ENCODE peak calls at places on chromosomes 2 and 18, in ten cellular contexts. One of them, this sample, is unnamed.

GRCh38 chr2:203534486-203535077 is 519 bp downstream of the RAPH1 start:
- DNase-seq in heart right ventricle: no peak
- DNase-seq in BE2C: no peak
- DNase-seq in neural crest cell: no peak
- DNase-seq in BJ: no peak
- DNase-seq in fibroblast of lung: peak; percentile 33
- DNase-seq in esophagus squamous epithelium: no peak
- DNase-seq in tibial nerve: no peak
- DNase-seq in ovary: no peak
- DNase-seq in choroid plexus epithelial cell: peak; percentile 34
- DNase-seq in this sample: no peak

GRCh38 chr2:191866675-191867506 is 20.0 kb upstream of the CAVIN2 start:
- DNase-seq in fibroblast of lung: peak; percentile 96
- DNase-seq in neural crest cell: no peak
- DNase-seq in BJ: peak; percentile 89
- DNase-seq in ovary: peak; percentile 66
- DNase-seq in BE2C: no peak
- DNase-seq in tibial nerve: no peak
- DNase-seq in esophagus squamous epithelium: no peak
- DNase-seq in heart right ventricle: no peak
- DNase-seq in choroid plexus epithelial cell: peak; percentile 92
- DNase-seq in this sample: no peak

GRCh38 chr2:206277503-206277902 is 3.0 kb downstream of the ZDBF2 start:
- DNase-seq in tibial nerve: no peak
- DNase-seq in BJ: no peak
- DNase-seq in heart right ventricle: no peak
- DNase-seq in ovary: no peak
- DNase-seq in fibroblast of lung: no peak
- DNase-seq in esophagus squamous epithelium: no peak
- DNase-seq in BE2C: no peak
- DNase-seq in choroid plexus epithelial cell: no peak
- DNase-seq in neural crest cell: no peak
- DNase-seq in this sample: no peak

GRCh38 chr18:77065221-77065981 is 67.2 kb downstream of the MBP start:
- DNase-seq in ovary: no peak
- DNase-seq in neural crest cell: no peak
- DNase-seq in BJ: peak; percentile 75
- DNase-seq in heart right ventricle: peak; percentile 38
- DNase-seq in tibial nerve: no peak
- DNase-seq in fibroblast of lung: peak; percentile 90
- DNase-seq in esophagus squamous epithelium: no peak
- DNase-seq in choroid plexus epithelial cell: peak; percentile 99
- DNase-seq in BE2C: no peak
- DNase-seq in this sample: no peak

GRCh38 chr2:111954602-111955332 is 56.4 kb downstream of the MERTK start:
- DNase-seq in BE2C: no peak
- DNase-seq in choroid plexus epithelial cell: no peak
- DNase-seq in fibroblast of lung: no peak
- DNase-seq in tibial nerve: no peak
- DNase-seq in BJ: no peak
- DNase-seq in ovary: no peak
- DNase-seq in esophagus squamous epithelium: no peak
- DNase-seq in neural crest cell: no peak
- DNase-seq in heart right ventricle: peak; percentile 33
- DNase-seq in this sample: no peak

GRCh38 chr2:186822323-186822722 is 26.6 kb downstream of the ZSWIM2 start:
- DNase-seq in choroid plexus epithelial cell: no peak
- DNase-seq in heart right ventricle: no peak
- DNase-seq in ovary: no peak
- DNase-seq in esophagus squamous epithelium: no peak
- DNase-seq in neural crest cell: no peak
- DNase-seq in BE2C: no peak
- DNase-seq in BJ: no peak
- DNase-seq in tibial nerve: no peak
- DNase-seq in fibroblast of lung: no peak
- DNase-seq in this sample: no peak

GRCh38 chr18:66792466-66792865 is 188.6 kb upstream of the CDH19 start:
- DNase-seq in esophagus squamous epithelium: no peak
- DNase-seq in neural crest cell: no peak
- DNase-seq in fibroblast of lung: peak; percentile 84
- DNase-seq in choroid plexus epithelial cell: peak; percentile 28
- DNase-seq in tibial nerve: no peak
- DNase-seq in BE2C: no peak
- DNase-seq in heart right ventricle: no peak
- DNase-seq in ovary: no peak
- DNase-seq in BJ: no peak
- DNase-seq in this sample: no peak

GRCh38 chr2:85930129-85931124 is 41.6 kb upstream of the ST3GAL5 start:
- DNase-seq in esophagus squamous epithelium: no peak
- DNase-seq in fibroblast of lung: no peak
- DNase-seq in BJ: no peak
- DNase-seq in ovary: no peak
- DNase-seq in tibial nerve: no peak
- DNase-seq in neural crest cell: no peak
- DNase-seq in heart right ventricle: no peak
- DNase-seq in BE2C: no peak
- DNase-seq in choroid plexus epithelial cell: no peak
- DNase-seq in this sample: no peak

GRCh38 chr18:27114842-27115241 is 70.3 kb downstream of the CHST9 start:
- DNase-seq in esophagus squamous epithelium: no peak
- DNase-seq in BE2C: no peak
- DNase-seq in ovary: no peak
- DNase-seq in choroid plexus epithelial cell: peak; percentile 3
- DNase-seq in neural crest cell: no peak
- DNase-seq in heart right ventricle: no peak
- DNase-seq in BJ: no peak
- DNase-seq in fibroblast of lung: no peak
- DNase-seq in tibial nerve: no peak
- DNase-seq in this sample: no peak

GRCh38 chr18:27120246-27120645 is 64.9 kb downstream of the CHST9 start:
- DNase-seq in BE2C: no peak
- DNase-seq in fibroblast of lung: peak; percentile 53
- DNase-seq in BJ: no peak
- DNase-seq in esophagus squamous epithelium: no peak
- DNase-seq in tibial nerve: no peak
- DNase-seq in ovary: no peak
- DNase-seq in heart right ventricle: no peak
- DNase-seq in choroid plexus epithelial cell: no peak
- DNase-seq in neural crest cell: no peak
- DNase-seq in this sample: no peak

GRCh38 chr18:27124196-27124595 is 60.9 kb downstream of the CHST9 start:
- DNase-seq in heart right ventricle: no peak
- DNase-seq in ovary: no peak
- DNase-seq in BE2C: no peak
- DNase-seq in esophagus squamous epithelium: no peak
- DNase-seq in tibial nerve: no peak
- DNase-seq in choroid plexus epithelial cell: no peak
- DNase-seq in neural crest cell: no peak
- DNase-seq in BJ: no peak
- DNase-seq in fibroblast of lung: no peak
- DNase-seq in this sample: no peak

GRCh38 chr18:27121108-27121507 is 64.0 kb downstream of the CHST9 start:
- DNase-seq in choroid plexus epithelial cell: no peak
- DNase-seq in esophagus squamous epithelium: no peak
- DNase-seq in fibroblast of lung: no peak
- DNase-seq in neural crest cell: no peak
- DNase-seq in tibial nerve: no peak
- DNase-seq in BE2C: no peak
- DNase-seq in BJ: no peak
- DNase-seq in heart right ventricle: no peak
- DNase-seq in ovary: no peak
- DNase-seq in this sample: no peak

DNA sequence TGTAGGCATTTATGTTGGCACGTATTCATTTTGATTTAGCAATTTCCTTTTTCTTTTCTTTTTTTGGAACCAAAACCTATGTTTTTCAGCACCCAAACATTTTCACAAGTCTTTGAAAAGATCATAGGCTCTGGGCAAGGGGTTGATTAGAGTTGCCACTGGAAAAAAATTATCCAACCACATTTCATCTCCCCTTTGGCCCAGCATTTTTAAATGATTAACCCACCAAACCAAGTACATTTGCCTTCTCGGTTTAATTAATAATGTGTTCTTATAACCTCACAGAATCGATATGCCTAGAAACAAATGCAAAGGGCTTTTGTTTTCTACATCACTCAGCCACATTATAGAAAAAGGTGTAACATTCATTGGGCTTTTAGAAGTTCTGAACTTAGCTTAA is 66.1 kb downstream of the CHST9 start:
- DNase-seq in neural crest cell: no peak
- DNase-seq in BE2C: no peak
- DNase-seq in fibroblast of lung: no peak
- DNase-seq in choroid plexus epithelial cell: no peak
- DNase-seq in heart right ventricle: no peak
- DNase-seq in ovary: no peak
- DNase-seq in esophagus squamous epithelium: no peak
- DNase-seq in BJ: no peak
- DNase-seq in tibial nerve: no peak
- DNase-seq in this sample: no peak
- TF ChIP-seq CTCF in neural crest cell: no peak
- TF ChIP-seq CTCF in BE2C: no peak
- TF ChIP-seq CTCF in fibroblast of lung: no peak
- TF ChIP-seq CTCF in choroid plexus epithelial cell: no peak
- TF ChIP-seq CTCF in heart right ventricle: no peak
- TF ChIP-seq CTCF in ovary: no peak
- TF ChIP-seq CTCF in esophagus squamous epithelium: no peak
- TF ChIP-seq CTCF in BJ: no peak
- TF ChIP-seq CTCF in tibial nerve: no peak
- TF ChIP-seq CTCF in this sample: no peak

GRCh38 chr2:240398711-240399267 is 36.7 kb upstream of the GPC1 start:
- DNase-seq in tibial nerve: peak; percentile 7
- DNase-seq in fibroblast of lung: no peak
- DNase-seq in BE2C: no peak
- DNase-seq in esophagus squamous epithelium: no peak
- DNase-seq in BJ: no peak
- DNase-seq in neural crest cell: no peak
- DNase-seq in choroid plexus epithelial cell: no peak
- DNase-seq in ovary: peak; percentile 6
- DNase-seq in heart right ventricle: no peak
- DNase-seq in this sample: peak; percentile 2

GRCh38 chr2:240400319-240401161 is 34.9 kb upstream of the GPC1 start:
- DNase-seq in heart right ventricle: no peak
- DNase-seq in BJ: no peak
- DNase-seq in ovary: peak; percentile 3
- DNase-seq in choroid plexus epithelial cell: no peak
- DNase-seq in neural crest cell: no peak
- DNase-seq in tibial nerve: peak; percentile 9
- DNase-seq in BE2C: no peak
- DNase-seq in fibroblast of lung: no peak
- DNase-seq in esophagus squamous epithelium: no peak
- DNase-seq in this sample: peak; percentile 1

GRCh38 chr2:240397924-240398611 is 37.4 kb upstream of the GPC1 start:
- DNase-seq in ovary: peak; percentile 14
- DNase-seq in choroid plexus epithelial cell: peak; percentile 53
- DNase-seq in BJ: no peak
- DNase-seq in fibroblast of lung: no peak
- DNase-seq in heart right ventricle: no peak
- DNase-seq in esophagus squamous epithelium: no peak
- DNase-seq in tibial nerve: peak; percentile 12
- DNase-seq in BE2C: no peak
- DNase-seq in neural crest cell: no peak
- DNase-seq in this sample: peak; percentile 4

GRCh38 chr2:240401308-240401707 is 34.2 kb upstream of the GPC1 start:
- DNase-seq in choroid plexus epithelial cell: no peak
- DNase-seq in ovary: peak; percentile 3
- DNase-seq in BE2C: no peak
- DNase-seq in tibial nerve: peak; percentile 8
- DNase-seq in fibroblast of lung: no peak
- DNase-seq in neural crest cell: no peak
- DNase-seq in BJ: no peak
- DNase-seq in esophagus squamous epithelium: no peak
- DNase-seq in heart right ventricle: no peak
- DNase-seq in this sample: no peak

GRCh38 chr2:240399419-240400318 is 35.8 kb upstream of the GPC1 start:
- DNase-seq in choroid plexus epithelial cell: no peak
- DNase-seq in BE2C: no peak
- DNase-seq in heart right ventricle: no peak
- DNase-seq in esophagus squamous epithelium: no peak
- DNase-seq in ovary: peak; percentile 5
- DNase-seq in tibial nerve: peak; percentile 5
- DNase-seq in neural crest cell: no peak
- DNase-seq in fibroblast of lung: no peak
- DNase-seq in BJ: no peak
- DNase-seq in this sample: peak; percentile 3
- TF ChIP-seq CTCF in choroid plexus epithelial cell: no peak
- TF ChIP-seq CTCF in BE2C: no peak
- TF ChIP-seq CTCF in heart right ventricle: no peak
- TF ChIP-seq CTCF in esophagus squamous epithelium: no peak
- TF ChIP-seq CTCF in ovary: no peak
- TF ChIP-seq CTCF in tibial nerve: no peak
- TF ChIP-seq CTCF in neural crest cell: no peak
- TF ChIP-seq CTCF in fibroblast of lung: no peak
- TF ChIP-seq CTCF in BJ: no peak
- TF ChIP-seq CTCF in this sample: no peak

DNA sequence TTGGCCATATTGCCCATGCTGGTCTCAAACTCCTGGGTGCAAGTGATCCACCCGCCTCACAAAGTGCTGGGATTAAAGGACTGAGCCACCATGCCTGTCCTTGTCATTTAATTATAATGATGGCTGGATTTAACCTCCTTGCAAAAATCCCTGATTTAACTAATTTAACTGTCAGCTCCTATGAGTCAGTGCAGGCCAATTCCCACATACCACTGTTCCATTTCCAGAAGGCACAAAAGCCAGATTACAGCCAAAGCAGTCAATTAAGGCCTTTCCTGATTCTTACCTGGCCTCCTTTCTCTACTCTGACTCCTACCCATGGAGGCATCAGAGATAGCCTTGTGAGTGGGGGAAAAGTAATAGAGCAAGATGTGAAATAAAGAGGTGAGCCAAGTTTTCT is 12.3 kb upstream of the SLC35F5 start:
- DNase-seq in BJ: no peak
- DNase-seq in BE2C: no peak
- DNase-seq in neural crest cell: no peak
- DNase-seq in heart right ventricle: no peak
- DNase-seq in esophagus squamous epithelium: no peak
- DNase-seq in tibial nerve: no peak
- DNase-seq in choroid plexus epithelial cell: no peak
- DNase-seq in fibroblast of lung: peak; percentile 54
- DNase-seq in ovary: no peak
- DNase-seq in this sample: no peak
- TF ChIP-seq CTCF in BJ: no peak
- TF ChIP-seq CTCF in BE2C: no peak
- TF ChIP-seq CTCF in neural crest cell: no peak
- TF ChIP-seq CTCF in heart right ventricle: no peak
- TF ChIP-seq CTCF in esophagus squamous epithelium: no peak
- TF ChIP-seq CTCF in tibial nerve: no peak
- TF ChIP-seq CTCF in choroid plexus epithelial cell: no peak
- TF ChIP-seq CTCF in fibroblast of lung: no peak
- TF ChIP-seq CTCF in ovary: no peak
- TF ChIP-seq CTCF in this sample: no peak

GRCh38 chr2:46942143-46942526 is 26.5 kb upstream of the MCFD2 start:
- DNase-seq in BE2C: no peak
- DNase-seq in BJ: no peak
- DNase-seq in heart right ventricle: peak; percentile 34
- DNase-seq in tibial nerve: no peak
- DNase-seq in choroid plexus epithelial cell: peak; percentile 28
- DNase-seq in neural crest cell: no peak
- DNase-seq in ovary: no peak
- DNase-seq in fibroblast of lung: peak; percentile 18
- DNase-seq in esophagus squamous epithelium: no peak
- DNase-seq in this sample: no peak

GRCh38 chr2:46935071-46935470 is 19.5 kb upstream of the MCFD2 start:
- DNase-seq in BE2C: no peak
- DNase-seq in tibial nerve: no peak
- DNase-seq in neural crest cell: no peak
- DNase-seq in BJ: no peak
- DNase-seq in ovary: no peak
- DNase-seq in fibroblast of lung: no peak
- DNase-seq in esophagus squamous epithelium: no peak
- DNase-seq in heart right ventricle: no peak
- DNase-seq in choroid plexus epithelial cell: no peak
- DNase-seq in this sample: no peak

GRCh38 chr2:46939596-46940359 is 24.2 kb upstream of the MCFD2 start:
- DNase-seq in esophagus squamous epithelium: no peak
- DNase-seq in fibroblast of lung: no peak
- DNase-seq in BE2C: no peak
- DNase-seq in heart right ventricle: no peak
- DNase-seq in choroid plexus epithelial cell: peak; percentile 10
- DNase-seq in tibial nerve: no peak
- DNase-seq in neural crest cell: no peak
- DNase-seq in BJ: no peak
- DNase-seq in ovary: no peak
- DNase-seq in this sample: no peak

GRCh38 chr2:46936566-46936965 is 21.0 kb upstream of the MCFD2 start:
- DNase-seq in fibroblast of lung: peak; percentile 53
- DNase-seq in neural crest cell: no peak
- DNase-seq in heart right ventricle: no peak
- DNase-seq in BE2C: no peak
- DNase-seq in BJ: no peak
- DNase-seq in choroid plexus epithelial cell: no peak
- DNase-seq in tibial nerve: no peak
- DNase-seq in ovary: no peak
- DNase-seq in esophagus squamous epithelium: no peak
- DNase-seq in this sample: no peak

GRCh38 chr2:46937457-46937856 is 21.9 kb upstream of the MCFD2 start:
- DNase-seq in tibial nerve: no peak
- DNase-seq in ovary: no peak
- DNase-seq in BE2C: no peak
- DNase-seq in fibroblast of lung: no peak
- DNase-seq in heart right ventricle: no peak
- DNase-seq in neural crest cell: no peak
- DNase-seq in choroid plexus epithelial cell: peak; percentile 33
- DNase-seq in esophagus squamous epithelium: no peak
- DNase-seq in BJ: no peak
- DNase-seq in this sample: no peak
- TF ChIP-seq CTCF in tibial nerve: peak; percentile 36
- TF ChIP-seq CTCF in ovary: peak; percentile 11
- TF ChIP-seq CTCF in BE2C: peak; percentile 48
- TF ChIP-seq CTCF in fibroblast of lung: peak; percentile 37
- TF ChIP-seq CTCF in heart right ventricle: peak; percentile 6
- TF ChIP-seq CTCF in neural crest cell: peak; percentile 59
- TF ChIP-seq CTCF in choroid plexus epithelial cell: peak; percentile 48
- TF ChIP-seq CTCF in esophagus squamous epithelium: peak; percentile 41
- TF ChIP-seq CTCF in BJ: peak; percentile 48
- TF ChIP-seq CTCF in this sample: peak; percentile 47